ENCODE peak calls at places on chromosomes 3 and 15, in seven cellular contexts. One of them, this sample, is unnamed.

GRCh38 chr15:46061002-46061401 is 426.2 kb downstream of the SQOR start:
- DNase-seq in left colon: no peak
- DNase-seq in AG09319: no peak
- DNase-seq in T-helper 1 cell: no peak
- DNase-seq in mesendoderm: no peak
- DNase-seq in stimulated activated CD4-positive, alpha-beta T cell treated with anti-CD3 and anti-CD28 coated beads, Interleukin-1b, Interleukin-23, amount 100 ng/mL, for 1 hour: no peak
- DNase-seq in EL: no peak
- DNase-seq in this sample: no peak

GRCh38 chr3:149610351-149611105 is 47.3 kb downstream of the WWTR1 start:
- DNase-seq in AG09319: no peak
- DNase-seq in T-helper 1 cell: no peak
- DNase-seq in left colon: peak; percentile 29
- DNase-seq in EL: no peak
- DNase-seq in mesendoderm: no peak
- DNase-seq in stimulated activated CD4-positive, alpha-beta T cell treated with anti-CD3 and anti-CD28 coated beads, Interleukin-1b, Interleukin-23, amount 100 ng/mL, for 1 hour: no peak
- DNase-seq in this sample: peak; percentile 54

GRCh38 chr3:53375019-53375418 is 27.7 kb upstream of the DCP1A start:
- DNase-seq in EL: peak; percentile 54
- DNase-seq in AG09319: peak; percentile 10
- DNase-seq in T-helper 1 cell: no peak
- DNase-seq in left colon: peak; percentile 55
- DNase-seq in mesendoderm: peak; percentile 82
- DNase-seq in stimulated activated CD4-positive, alpha-beta T cell treated with anti-CD3 and anti-CD28 coated beads, Interleukin-1b, Interleukin-23, amount 100 ng/mL, for 1 hour: peak; percentile 26
- DNase-seq in this sample: peak; percentile 60

GRCh38 chr15:55770808-55771207 is 27.9 kb upstream of the PRTG start:
- DNase-seq in left colon: no peak
- DNase-seq in EL: peak; percentile 34
- DNase-seq in AG09319: no peak
- DNase-seq in mesendoderm: no peak
- DNase-seq in T-helper 1 cell: no peak
- DNase-seq in stimulated activated CD4-positive, alpha-beta T cell treated with anti-CD3 and anti-CD28 coated beads, Interleukin-1b, Interleukin-23, amount 100 ng/mL, for 1 hour: no peak
- DNase-seq in this sample: peak; percentile 80

GRCh38 chr3:50204804-50205718 is at the start of gene SLC38A3:
- DNase-seq in T-helper 1 cell: no peak
- DNase-seq in AG09319: no peak
- DNase-seq in mesendoderm: peak; percentile 50
- DNase-seq in EL: no peak
- DNase-seq in stimulated activated CD4-positive, alpha-beta T cell treated with anti-CD3 and anti-CD28 coated beads, Interleukin-1b, Interleukin-23, amount 100 ng/mL, for 1 hour: no peak
- DNase-seq in left colon: no peak
- DNase-seq in this sample: no peak

GRCh38 chr15:48802867-48803266 is 8.0 kb downstream of the CEP152 start:
- DNase-seq in T-helper 1 cell: no peak
- DNase-seq in stimulated activated CD4-positive, alpha-beta T cell treated with anti-CD3 and anti-CD28 coated beads, Interleukin-1b, Interleukin-23, amount 100 ng/mL, for 1 hour: no peak
- DNase-seq in left colon: no peak
- DNase-seq in mesendoderm: peak; percentile 43
- DNase-seq in EL: peak; percentile 87
- DNase-seq in AG09319: peak; percentile 62
- DNase-seq in this sample: peak; percentile 92

GRCh38 chr15:51874751-51875644 is 45.5 kb downstream of the TMOD3 start:
- DNase-seq in T-helper 1 cell: no peak
- DNase-seq in AG09319: peak; percentile 85
- DNase-seq in stimulated activated CD4-positive, alpha-beta T cell treated with anti-CD3 and anti-CD28 coated beads, Interleukin-1b, Interleukin-23, amount 100 ng/mL, for 1 hour: no peak
- DNase-seq in left colon: peak; percentile 40
- DNase-seq in EL: peak; percentile 98
- DNase-seq in mesendoderm: peak; percentile 65
- DNase-seq in this sample: peak; percentile 98

GRCh38 chr3:138046955-138047354 is 37.0 kb downstream of the CLDN18 start:
- DNase-seq in T-helper 1 cell: no peak
- DNase-seq in left colon: no peak
- DNase-seq in mesendoderm: peak; percentile 43
- DNase-seq in stimulated activated CD4-positive, alpha-beta T cell treated with anti-CD3 and anti-CD28 coated beads, Interleukin-1b, Interleukin-23, amount 100 ng/mL, for 1 hour: no peak
- DNase-seq in AG09319: no peak
- DNase-seq in EL: no peak
- DNase-seq in this sample: no peak

GRCh38 chr3:122004123-122004522 is 17.9 kb downstream of the ILDR1 start:
- DNase-seq in AG09319: no peak
- DNase-seq in stimulated activated CD4-positive, alpha-beta T cell treated with anti-CD3 and anti-CD28 coated beads, Interleukin-1b, Interleukin-23, amount 100 ng/mL, for 1 hour: no peak
- DNase-seq in EL: no peak
- DNase-seq in mesendoderm: no peak
- DNase-seq in T-helper 1 cell: no peak
- DNase-seq in left colon: no peak
- DNase-seq in this sample: no peak

GRCh38 chr3:37861540-37862051 is at the start of gene CTDSPL:
- DNase-seq in left colon: peak; percentile 41
- DNase-seq in stimulated activated CD4-positive, alpha-beta T cell treated with anti-CD3 and anti-CD28 coated beads, Interleukin-1b, Interleukin-23, amount 100 ng/mL, for 1 hour: no peak
- DNase-seq in EL: peak; percentile 57
- DNase-seq in T-helper 1 cell: no peak
- DNase-seq in AG09319: peak; percentile 18
- DNase-seq in mesendoderm: peak; percentile 48
- DNase-seq in this sample: peak; percentile 68

GRCh38 chr15:59685737-59686297 is 3.3 kb downstream of the BNIP2 start:
- DNase-seq in EL: peak; percentile 8
- DNase-seq in mesendoderm: no peak
- DNase-seq in AG09319: no peak
- DNase-seq in left colon: no peak
- DNase-seq in stimulated activated CD4-positive, alpha-beta T cell treated with anti-CD3 and anti-CD28 coated beads, Interleukin-1b, Interleukin-23, amount 100 ng/mL, for 1 hour: no peak
- DNase-seq in T-helper 1 cell: no peak
- DNase-seq in this sample: peak; percentile 23

GRCh38 chr3:120162400-120162799 is 68.2 kb upstream of the GSK3B start:
- DNase-seq in mesendoderm: no peak
- DNase-seq in left colon: no peak
- DNase-seq in EL: peak; percentile 81
- DNase-seq in T-helper 1 cell: no peak
- DNase-seq in AG09319: peak; percentile 39
- DNase-seq in stimulated activated CD4-positive, alpha-beta T cell treated with anti-CD3 and anti-CD28 coated beads, Interleukin-1b, Interleukin-23, amount 100 ng/mL, for 1 hour: no peak
- DNase-seq in this sample: peak; percentile 49

GRCh38 chr3:128297401-128298138 is 144.3 kb downstream of the EEFSEC start:
- DNase-seq in left colon: no peak
- DNase-seq in EL: peak; percentile 88
- DNase-seq in AG09319: no peak
- DNase-seq in mesendoderm: no peak
- DNase-seq in stimulated activated CD4-positive, alpha-beta T cell treated with anti-CD3 and anti-CD28 coated beads, Interleukin-1b, Interleukin-23, amount 100 ng/mL, for 1 hour: no peak
- DNase-seq in T-helper 1 cell: no peak
- DNase-seq in this sample: peak; percentile 96

GRCh38 chr3:179995406-179995805 is 41.3 kb downstream of the PEX5L start:
- DNase-seq in EL: no peak
- DNase-seq in mesendoderm: no peak
- DNase-seq in left colon: no peak
- DNase-seq in AG09319: no peak
- DNase-seq in stimulated activated CD4-positive, alpha-beta T cell treated with anti-CD3 and anti-CD28 coated beads, Interleukin-1b, Interleukin-23, amount 100 ng/mL, for 1 hour: no peak
- DNase-seq in T-helper 1 cell: no peak
- DNase-seq in this sample: no peak

GRCh38 chr15:79185199-79185598 is 94.6 kb upstream of the RASGRF1 start:
- DNase-seq in mesendoderm: peak; percentile 52
- DNase-seq in left colon: no peak
- DNase-seq in T-helper 1 cell: no peak
- DNase-seq in AG09319: no peak
- DNase-seq in stimulated activated CD4-positive, alpha-beta T cell treated with anti-CD3 and anti-CD28 coated beads, Interleukin-1b, Interleukin-23, amount 100 ng/mL, for 1 hour: peak; percentile 1
- DNase-seq in EL: no peak
- DNase-seq in this sample: no peak

GRCh38 chr3:22759636-22760310 is 443.4 kb upstream of the UBE2E2 start:
- DNase-seq in AG09319: no peak
- DNase-seq in mesendoderm: peak; percentile 93
- DNase-seq in EL: no peak
- DNase-seq in left colon: no peak
- DNase-seq in T-helper 1 cell: no peak
- DNase-seq in stimulated activated CD4-positive, alpha-beta T cell treated with anti-CD3 and anti-CD28 coated beads, Interleukin-1b, Interleukin-23, amount 100 ng/mL, for 1 hour: no peak
- DNase-seq in this sample: no peak

GRCh38 chr3:75101329-75102147 is 487.1 kb upstream of the CNTN3 start:
- DNase-seq in stimulated activated CD4-positive, alpha-beta T cell treated with anti-CD3 and anti-CD28 coated beads, Interleukin-1b, Interleukin-23, amount 100 ng/mL, for 1 hour: no peak
- DNase-seq in T-helper 1 cell: no peak
- DNase-seq in mesendoderm: peak; percentile 71
- DNase-seq in AG09319: no peak
- DNase-seq in EL: no peak
- DNase-seq in left colon: no peak
- DNase-seq in this sample: no peak

GRCh38 chr15:35246376-35246965 is 161.4 kb upstream of the NANOGP8 start:
- DNase-seq in stimulated activated CD4-positive, alpha-beta T cell treated with anti-CD3 and anti-CD28 coated beads, Interleukin-1b, Interleukin-23, amount 100 ng/mL, for 1 hour: no peak
- DNase-seq in left colon: no peak
- DNase-seq in mesendoderm: peak; percentile 84
- DNase-seq in EL: no peak
- DNase-seq in T-helper 1 cell: no peak
- DNase-seq in AG09319: no peak
- DNase-seq in this sample: no peak

GRCh38 chr3:153285194-153285641 is 123.2 kb downstream of the RAP2B start:
- DNase-seq in mesendoderm: peak; percentile 63
- DNase-seq in left colon: no peak
- DNase-seq in AG09319: no peak
- DNase-seq in T-helper 1 cell: no peak
- DNase-seq in stimulated activated CD4-positive, alpha-beta T cell treated with anti-CD3 and anti-CD28 coated beads, Interleukin-1b, Interleukin-23, amount 100 ng/mL, for 1 hour: no peak
- DNase-seq in EL: peak; percentile 35
- DNase-seq in this sample: peak; percentile 30

GRCh38 chr3:52244061-52244628 is 1.4 kb upstream of the PPM1M start:
- DNase-seq in mesendoderm: no peak
- DNase-seq in EL: peak; percentile 89
- DNase-seq in left colon: no peak
- DNase-seq in T-helper 1 cell: no peak
- DNase-seq in stimulated activated CD4-positive, alpha-beta T cell treated with anti-CD3 and anti-CD28 coated beads, Interleukin-1b, Interleukin-23, amount 100 ng/mL, for 1 hour: no peak
- DNase-seq in AG09319: no peak
- DNase-seq in this sample: peak; percentile 94

GRCh38 chr3:194283218-194284006 is 67.7 kb downstream of the CPN2 start:
- DNase-seq in left colon: no peak
- DNase-seq in T-helper 1 cell: no peak
- DNase-seq in AG09319: no peak
- DNase-seq in EL: no peak
- DNase-seq in stimulated activated CD4-positive, alpha-beta T cell treated with anti-CD3 and anti-CD28 coated beads, Interleukin-1b, Interleukin-23, amount 100 ng/mL, for 1 hour: no peak
- DNase-seq in mesendoderm: no peak
- DNase-seq in this sample: no peak

GRCh38 chr3:69806735-69807438 is 67.6 kb downstream of the MITF start:
- DNase-seq in left colon: no peak
- DNase-seq in mesendoderm: no peak
- DNase-seq in T-helper 1 cell: no peak
- DNase-seq in EL: peak; percentile 83
- DNase-seq in stimulated activated CD4-positive, alpha-beta T cell treated with anti-CD3 and anti-CD28 coated beads, Interleukin-1b, Interleukin-23, amount 100 ng/mL, for 1 hour: no peak
- DNase-seq in AG09319: peak; percentile 22
- DNase-seq in this sample: peak; percentile 76

GRCh38 chr3:112734171-112734570 is 93.2 kb upstream of the CCDC80 start:
- DNase-seq in T-helper 1 cell: no peak
- DNase-seq in AG09319: no peak
- DNase-seq in stimulated activated CD4-positive, alpha-beta T cell treated with anti-CD3 and anti-CD28 coated beads, Interleukin-1b, Interleukin-23, amount 100 ng/mL, for 1 hour: no peak
- DNase-seq in left colon: no peak
- DNase-seq in EL: peak; percentile 13
- DNase-seq in mesendoderm: no peak
- DNase-seq in this sample: no peak

GRCh38 chr15:56660943-56661342 is 72.4 kb downstream of the ZNF280D start:
- DNase-seq in left colon: no peak
- DNase-seq in T-helper 1 cell: no peak
- DNase-seq in AG09319: no peak
- DNase-seq in mesendoderm: no peak
- DNase-seq in EL: no peak
- DNase-seq in stimulated activated CD4-positive, alpha-beta T cell treated with anti-CD3 and anti-CD28 coated beads, Interleukin-1b, Interleukin-23, amount 100 ng/mL, for 1 hour: no peak
- DNase-seq in this sample: no peak

GRCh38 chr15:77863491-77864105 is 213.9 kb downstream of the TBC1D2B start:
- DNase-seq in stimulated activated CD4-positive, alpha-beta T cell treated with anti-CD3 and anti-CD28 coated beads, Interleukin-1b, Interleukin-23, amount 100 ng/mL, for 1 hour: no peak
- DNase-seq in AG09319: no peak
- DNase-seq in mesendoderm: no peak
- DNase-seq in EL: no peak
- DNase-seq in T-helper 1 cell: no peak
- DNase-seq in left colon: peak; percentile 14
- DNase-seq in this sample: no peak

GRCh38 chr15:94177112-94177511 is 54.2 kb upstream of the MCTP2 start:
- DNase-seq in EL: no peak
- DNase-seq in AG09319: peak; percentile 3
- DNase-seq in mesendoderm: no peak
- DNase-seq in left colon: no peak
- DNase-seq in stimulated activated CD4-positive, alpha-beta T cell treated with anti-CD3 and anti-CD28 coated beads, Interleukin-1b, Interleukin-23, amount 100 ng/mL, for 1 hour: no peak
- DNase-seq in T-helper 1 cell: no peak
- DNase-seq in this sample: peak; percentile 82

GRCh38 chr3:101414121-101414520 is 93.7 kb upstream of the IMPG2 start:
- DNase-seq in AG09319: no peak
- DNase-seq in T-helper 1 cell: no peak
- DNase-seq in left colon: no peak
- DNase-seq in EL: no peak
- DNase-seq in mesendoderm: no peak
- DNase-seq in stimulated activated CD4-positive, alpha-beta T cell treated with anti-CD3 and anti-CD28 coated beads, Interleukin-1b, Interleukin-23, amount 100 ng/mL, for 1 hour: no peak
- DNase-seq in this sample: no peak

GRCh38 chr15:80581976-80582375 is 113.1 kb upstream of the ABHD17C start:
- DNase-seq in mesendoderm: no peak
- DNase-seq in stimulated activated CD4-positive, alpha-beta T cell treated with anti-CD3 and anti-CD28 coated beads, Interleukin-1b, Interleukin-23, amount 100 ng/mL, for 1 hour: no peak
- DNase-seq in T-helper 1 cell: no peak
- DNase-seq in EL: peak; percentile 10
- DNase-seq in left colon: no peak
- DNase-seq in AG09319: no peak
- DNase-seq in this sample: peak; percentile 62

GRCh38 chr15:81088496-81088895 is 45.6 kb upstream of the CFAP161 start:
- DNase-seq in AG09319: no peak
- DNase-seq in stimulated activated CD4-positive, alpha-beta T cell treated with anti-CD3 and anti-CD28 coated beads, Interleukin-1b, Interleukin-23, amount 100 ng/mL, for 1 hour: no peak
- DNase-seq in mesendoderm: no peak
- DNase-seq in EL: no peak
- DNase-seq in left colon: no peak
- DNase-seq in T-helper 1 cell: no peak
- DNase-seq in this sample: no peak

GRCh38 chr15:101049856-101050646 is 130.9 kb downstream of the LRRK1 start:
- DNase-seq in left colon: peak; percentile 19
- DNase-seq in mesendoderm: no peak
- DNase-seq in AG09319: no peak
- DNase-seq in T-helper 1 cell: no peak
- DNase-seq in EL: no peak
- DNase-seq in stimulated activated CD4-positive, alpha-beta T cell treated with anti-CD3 and anti-CD28 coated beads, Interleukin-1b, Interleukin-23, amount 100 ng/mL, for 1 hour: no peak
- DNase-seq in this sample: no peak

GRCh38 chr3:11134794-11135193 is 19.5 kb upstream of the HRH1 start:
- DNase-seq in stimulated activated CD4-positive, alpha-beta T cell treated with anti-CD3 and anti-CD28 coated beads, Interleukin-1b, Interleukin-23, amount 100 ng/mL, for 1 hour: no peak
- DNase-seq in left colon: no peak
- DNase-seq in EL: no peak
- DNase-seq in AG09319: no peak
- DNase-seq in T-helper 1 cell: no peak
- DNase-seq in mesendoderm: no peak
- DNase-seq in this sample: peak; percentile 26

GRCh38 chr3:79361748-79362378 is 405.9 kb downstream of the ROBO1 start:
- DNase-seq in left colon: no peak
- DNase-seq in T-helper 1 cell: no peak
- DNase-seq in mesendoderm: peak; percentile 34
- DNase-seq in stimulated activated CD4-positive, alpha-beta T cell treated with anti-CD3 and anti-CD28 coated beads, Interleukin-1b, Interleukin-23, amount 100 ng/mL, for 1 hour: no peak
- DNase-seq in EL: peak; percentile 61
- DNase-seq in AG09319: no peak
- DNase-seq in this sample: peak; percentile 47